ENCODE peak calls at places on chromosomes 1 and 21, in eight cellular contexts. B, Z, M, U, Y, C, H and Q are unnamed samples.
A peak's percentile ranks its signal among the peaks of the same experiment; 100 is the strongest.

GRCh38 chr1:23394664-23395063 is 25.0 kb upstream of the ZNF436 start:
- DNase-seq in Z (no peak), U (no peak), M (peak; percentile 73), Y (peak; percentile 89), C (no peak), H (peak; percentile 91), B (no peak), Q (no peak)

GRCh38 chr1:47631596-47631995 is 193.8 kb downstream of the FOXD2 start:
- DNase-seq in B (no peak), Y (peak; percentile 33), H (no peak), U (no peak), C (no peak), Z (no peak), M (no peak), Q (no peak)

GRCh38 chr21:15631342-15631741 is 98.4 kb upstream of the USP25 start:
- DNase-seq in C (no peak), Z (no peak), B (no peak), M (peak; percentile 78), U (no peak), Y (no peak), H (peak; percentile 72), Q (no peak)

GRCh38 chr1:192887426-192887825 is 78.6 kb downstream of the RGS2 start:
- DNase-seq in M (no peak), H (peak; percentile 15), B (no peak), Z (no peak), U (no peak), Y (no peak), C (no peak), Q (no peak)

GRCh38 chr1:85363526-85363925 is 87.1 kb upstream of the BCL10 start:
- DNase-seq in H (peak; percentile 54), M (no peak), B (no peak), Y (no peak), Z (no peak), U (no peak), C (no peak), Q (no peak)

GRCh38 chr1:226542623-226543103 is 5.9 kb upstream of the STUM start:
- DNase-seq in U (no peak), B (no peak), Z (peak; percentile 86), M (no peak), C (no peak), Y (no peak), H (no peak), Q (no peak)

GRCh38 chr1:172955161-172955821 is 95.5 kb downstream of the TNFSF18 start:
- DNase-seq in C (no peak), Y (no peak), U (no peak), B (no peak), H (peak; percentile 94), Z (no peak), M (peak; percentile 69), Q (no peak)

GRCh38 chr21:19461481-19462205 is 1058.1 kb upstream of the TMPRSS15 start:
- DNase-seq in Z (no peak), U (no peak), C (no peak), Y (no peak), H (no peak), M (no peak), B (no peak), Q (no peak)

GRCh38 chr1:54649921-54650320 is 8.3 kb downstream of the MROH7 start:
- DNase-seq in C (no peak), U (no peak), Y (no peak), Z (no peak), H (no peak), M (no peak), B (no peak), Q (no peak)

GRCh38 chr21:45403133-45403824 is 1.7 kb upstream of the COL18A1 start:
- DNase-seq in M (no peak), H (no peak), C (no peak), Z (no peak), B (no peak), U (no peak), Y (no peak), Q (no peak)

GRCh38 chr1:77271851-77272250 is 10.0 kb upstream of the AK5 start:
- DNase-seq in Y (no peak), C (no peak), H (peak; percentile 38), B (no peak), M (peak; percentile 74), Z (no peak), U (no peak), Q (peak; percentile 25)

GRCh38 chr1:81802601-81803422 is 2.1 kb downstream of the ADGRL2 start:
- DNase-seq in U (no peak), H (peak; percentile 17), M (peak; percentile 75), Z (peak; percentile 29), Y (peak; percentile 80), B (peak; percentile 26), C (peak; percentile 57), Q (no peak)

GRCh38 chr1:60906039-60906438 is 176.3 kb upstream of the NFIA start:
- DNase-seq in C (no peak), B (no peak), H (no peak), M (no peak), Z (no peak), U (no peak), Y (no peak), Q (no peak)

GRCh38 chr1:1672181-1672965 is 13.6 kb upstream of the CDK11B start:
- DNase-seq in Z (no peak), Y (no peak), H (no peak), U (no peak), C (no peak), B (no peak), M (no peak), Q (no peak)

GRCh38 chr1:101043776-101044175 is 18.2 kb upstream of the DPH5 start:
- DNase-seq in Z (no peak), U (no peak), C (no peak), H (peak; percentile 73), Y (no peak), M (peak; percentile 28), B (no peak), Q (peak; percentile 12)

GRCh38 chr1:9361630-9362256 is 69.0 kb downstream of the SPSB1 start:
- DNase-seq in U (no peak), M (peak; percentile 30), H (no peak), C (no peak), Z (no peak), Y (no peak), B (no peak), Q (no peak)

GRCh38 chr1:226643701-226644540 is 95.2 kb downstream of the ITPKB start:
- DNase-seq in U (peak; percentile 83), C (no peak), Z (no peak), H (no peak), B (no peak), M (no peak), Y (peak; percentile 55), Q (no peak)

GRCh38 chr1:46643368-46643775 is 24.8 kb downstream of the ATPAF1 start:
- DNase-seq in U (no peak), C (peak; percentile 46), B (no peak), Y (no peak), M (peak; percentile 96), H (peak; percentile 97), Z (peak; percentile 91), Q (no peak)

GRCh38 chr1:74508449-74508848 is 4.0 kb downstream of the LRRC53 start:
- DNase-seq in Z (no peak), B (no peak), M (no peak), Y (no peak), H (no peak), C (no peak), U (no peak), Q (peak; percentile 31)

GRCh38 chr1:151157067-151157531 is 650 bp downstream of the TNFAIP8L2 start:
- DNase-seq in M (no peak), H (no peak), Y (no peak), C (no peak), B (no peak), U (no peak), Z (no peak), Q (peak; percentile 91)

GRCh38 chr1:70220517-70221240 is 501 bp upstream of the SRSF11 start:
- DNase-seq in B (no peak), H (no peak), U (no peak), M (no peak), Y (no peak), Z (no peak), C (no peak), Q (no peak)

GRCh38 chr1:117244971-117245370 is 34.2 kb upstream of the VTCN1 start:
- DNase-seq in U (no peak), M (no peak), B (no peak), H (no peak), C (no peak), Z (no peak), Y (no peak), Q (no peak)

GRCh38 chr1:94675373-94675772 is 133.8 kb upstream of the F3 start:
- DNase-seq in Z (no peak), C (no peak), B (no peak), U (no peak), Y (no peak), H (peak; percentile 62), M (peak; percentile 31), Q (no peak)

GRCh38 chr1:203612932-203613682 is 13.5 kb upstream of the ATP2B4 start:
- DNase-seq in H (no peak), Z (no peak), M (no peak), C (no peak), Y (no peak), U (no peak), B (no peak), Q (peak; percentile 87)

GRCh38 chr1:214546076-214546475 is 5.3 kb downstream of the PTPN14 start:
- DNase-seq in B (no peak), U (no peak), Z (no peak), M (no peak), Y (no peak), H (no peak), C (no peak), Q (no peak)

GRCh38 chr1:38273405-38273804 is 226.8 kb upstream of the POU3F1 start:
- DNase-seq in Y (no peak), U (no peak), H (no peak), B (no peak), C (no peak), Z (no peak), M (no peak), Q (no peak)

GRCh38 chr1:29513357-29513756 is 277.0 kb downstream of the PTPRU start:
- DNase-seq in B (peak; percentile 23), U (no peak), Y (peak; percentile 42), Z (no peak), C (peak; percentile 36), H (peak; percentile 77), M (peak; percentile 64), Q (peak; percentile 68)

GRCh38 chr1:152855661-152856060 is 4.1 kb upstream of the LCE7A start:
- DNase-seq in H (no peak), M (no peak), B (no peak), Y (no peak), Z (no peak), U (no peak), C (no peak), Q (no peak)